ENCODE peak calls at places on chromosomes 3 and 15, in four cellular contexts. L, D, Y and X are unnamed samples.

GRCh38 chr3:30581067-30581585 is 25.3 kb upstream of the TGFBR2 start:
- DNase-seq in L (no peak), D (no peak), Y (no peak), X (no peak)

GRCh38 chr3:129593230-129593594 is 13.3 kb downstream of the PLXND1 start:
- DNase-seq in L (no peak), D (no peak), Y (no peak), X (no peak)

GRCh38 chr3:36817806-36818205 is 53.5 kb upstream of the DCLK3 start:
- DNase-seq in L (no peak), D (no peak), Y (no peak), X (no peak)

GRCh38 chr3:52402706-52403270 is 42.1 kb downstream of the SEMA3G start:
- DNase-seq in L (no peak), D (no peak), Y (no peak), X (no peak)

GRCh38 chr3:52006017-52006819 is 10.5 kb upstream of the RPL29 start:
- DNase-seq in L (no peak), D (no peak), Y (no peak), X (no peak)

GRCh38 chr3:66527253-66527652 is 26.4 kb upstream of the LRIG1 start:
- DNase-seq in L (no peak), D (no peak), Y (no peak), X (no peak)

GRCh38 chr15:96276438-96277210 is 53.9 kb upstream of the NR2F2 start:
- DNase-seq in L (no peak), D (no peak), Y (no peak), X (no peak)

GRCh38 chr3:42552830-42553229 is 28.9 kb downstream of the SEC22C start:
- DNase-seq in L (no peak), D (no peak), Y (no peak), X (no peak)

GRCh38 chr3:28799084-28799483 is 450.5 kb upstream of the AZI2 start:
- DNase-seq in L (no peak), D (peak), Y (no peak), X (no peak)

GRCh38 chr15:100154338-100154737 is 187.4 kb downstream of the ADAMTS17 start:
- DNase-seq in L (no peak), D (no peak), Y (no peak), X (no peak)

GRCh38 chr15:40706121-40706520 is 11.1 kb downstream of the RAD51 start:
- DNase-seq in L (no peak), D (no peak), Y (no peak), X (no peak)

GRCh38 chr15:92665100-92665555 is 9.6 kb upstream of the FAM174B start:
- DNase-seq in L (peak), D (no peak), Y (no peak), X (no peak)

GRCh38 chr15:69271217-69271616 is 27.5 kb upstream of the PAQR5 start:
- DNase-seq in L (no peak), D (no peak), Y (no peak), X (no peak)

GRCh38 chr3:124791639-124792111 is 61.4 kb downstream of the UMPS start:
- DNase-seq in L (no peak), D (no peak), Y (no peak), X (no peak)

GRCh38 chr3:40173291-40173710 is 136.2 kb upstream of the EIF1B start:
- DNase-seq in L (no peak), D (no peak), Y (no peak), X (no peak)

GRCh38 chr3:196555295-196555694 is 13.1 kb downstream of the WDR53 start:
- DNase-seq in L (no peak), D (no peak), Y (no peak), X (no peak)

GRCh38 chr15:77821959-77822256 is 189.2 kb upstream of the LINGO1 start:
- DNase-seq in L (no peak), D (no peak), Y (no peak), X (no peak)

GRCh38 chr15:80026310-80026709 is 33.2 kb upstream of the ZFAND6 start:
- DNase-seq in L (no peak), D (no peak), Y (no peak), X (no peak)

GRCh38 chr3:30875505-30875904 is 19.0 kb downstream of the GADL1 start:
- DNase-seq in L (no peak), D (no peak), Y (no peak), X (no peak)

GRCh38 chr3:69811452-69812401 is 72.5 kb downstream of the MITF start:
- DNase-seq in L (no peak), D (no peak), Y (no peak), X (peak)

GRCh38 chr3:45552031-45552772 is 42.3 kb upstream of the LIMD1 start:
- DNase-seq in L (no peak), D (no peak), Y (no peak), X (no peak)

GRCh38 chr15:24078310-24079029 is 391.4 kb upstream of the NDN start:
- DNase-seq in L (no peak), D (no peak), Y (no peak), X (no peak)

GRCh38 chr15:25510146-25510545 is 71.3 kb upstream of the UBE3A start:
- DNase-seq in L (no peak), D (no peak), Y (no peak), X (no peak)

GRCh38 chr15:56886450-56886856 is 32.0 kb upstream of the TCF12 start:
- DNase-seq in L (no peak), D (no peak), Y (no peak), X (no peak)

GRCh38 chr3:77038468-77038927 is 1.4 kb upstream of the ROBO2 start:
- DNase-seq in L (no peak), D (no peak), Y (peak), X (peak)

GRCh38 chr15:65245096-65245849 is 34.0 kb upstream of the CILP start:
- DNase-seq in L (no peak), D (no peak), Y (no peak), X (no peak)

GRCh38 chr3:179416681-179417080 is 34.6 kb downstream of the GNB4 start:
- DNase-seq in L (no peak), D (no peak), Y (no peak), X (no peak)

GRCh38 chr15:80841537-80841936 is 62.4 kb downstream of the CEMIP start:
- DNase-seq in L (no peak), D (no peak), Y (no peak), X (peak)

GRCh38 chr3:80533553-80533952 is 765.8 kb upstream of the ROBO1 start:
- DNase-seq in L (no peak), D (no peak), Y (no peak), X (no peak)

GRCh38 chr15:31456329-31457060 is 129.9 kb downstream of the KLF13 start:
- DNase-seq in L (no peak), D (no peak), Y (no peak), X (no peak)

GRCh38 chr3:183260167-183260904 is 7.3 kb downstream of the B3GNT5 start:
- DNase-seq in L (no peak), D (no peak), Y (no peak), X (no peak)

GRCh38 chr3:185153170-185153733 is 392 bp upstream of the C3orf70 start:
- DNase-seq in L (no peak), D (no peak), Y (no peak), X (no peak)

GRCh38 chr15:94206463-94207167 is 24.7 kb upstream of the MCTP2 start:
- DNase-seq in L (no peak), D (no peak), Y (no peak), X (no peak)

GRCh38 chr3:134487406-134487805 is 1.5 kb downstream of the CEP63 start:
- DNase-seq in L (no peak), D (no peak), Y (no peak), X (no peak)

GRCh38 chr3:30970183-30970582 is 75.7 kb upstream of the GADL1 start:
- DNase-seq in L (no peak), D (no peak), Y (no peak), X (no peak)

GRCh38 chr15:47352217-47352616 is 365.1 kb upstream of the SEMA6D start:
- DNase-seq in L (no peak), D (no peak), Y (no peak), X (no peak)

DNA sequence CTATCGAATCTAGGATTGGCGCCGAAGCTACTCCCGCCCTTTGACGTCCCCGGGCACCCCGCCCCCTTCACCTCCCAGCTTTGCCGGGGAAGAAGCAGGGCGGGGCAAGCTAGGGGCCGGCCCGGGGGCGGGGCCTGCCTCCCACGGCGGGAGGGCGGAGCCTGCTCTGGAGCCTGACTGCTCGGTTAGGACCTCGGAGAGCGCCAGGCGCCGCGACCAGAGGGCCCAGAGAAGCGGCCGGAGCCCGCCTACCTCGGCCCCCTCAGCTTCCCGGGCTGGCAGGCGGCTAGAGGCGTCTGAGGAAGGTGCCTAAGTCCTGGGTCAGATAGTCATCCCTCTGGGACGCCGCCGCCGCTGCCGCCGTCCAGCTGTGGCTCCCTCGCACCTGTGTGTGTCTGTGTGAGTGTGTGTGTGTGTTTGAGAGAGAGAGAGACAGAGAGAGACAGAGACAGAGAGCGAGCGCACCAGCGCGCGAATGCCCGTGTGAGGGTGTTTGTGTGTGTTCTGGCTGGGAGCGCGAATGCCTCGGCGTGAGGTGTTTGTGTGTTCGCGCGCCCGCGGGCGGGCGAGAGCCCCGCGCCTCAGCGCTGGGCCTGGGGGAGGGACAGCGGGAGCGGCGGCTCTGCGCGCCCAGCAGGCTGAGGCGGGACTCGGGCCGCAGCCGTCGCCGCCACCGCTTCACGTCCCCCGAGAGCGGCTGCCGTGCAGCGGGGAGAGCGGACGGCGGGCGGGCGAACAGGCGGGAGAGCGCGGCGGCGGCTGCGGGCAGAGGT is at the start of gene STXBP5L:
- DNase-seq in L (no peak), D (peak), Y (peak), X (peak)
- TF ChIP-seq EGR1 in L (no peak), D (no peak), Y (no peak), X (peak)

GRCh38 chr15:88635343-88635742 is 3.5 kb upstream of the ISG20 start:
- DNase-seq in L (no peak), D (no peak), Y (no peak), X (no peak)

GRCh38 chr15:88637841-88638625 is 783 bp upstream of the ISG20 start:
- DNase-seq in L (no peak), D (no peak), Y (no peak), X (no peak)

GRCh38 chr15:88637436-88637835 is 1.4 kb upstream of the ISG20 start:
- DNase-seq in L (no peak), D (no peak), Y (no peak), X (no peak)

GRCh38 chr15:88636039-88636438 is 2.8 kb upstream of the ISG20 start:
- DNase-seq in L (no peak), D (peak), Y (no peak), X (no peak)

GRCh38 chr15:88636654-88637053 is 2.2 kb upstream of the ISG20 start:
- DNase-seq in L (no peak), D (no peak), Y (no peak), X (no peak)
- TF ChIP-seq EGR1 in L (no peak), D (no peak), Y (no peak), X (no peak)

DNA sequence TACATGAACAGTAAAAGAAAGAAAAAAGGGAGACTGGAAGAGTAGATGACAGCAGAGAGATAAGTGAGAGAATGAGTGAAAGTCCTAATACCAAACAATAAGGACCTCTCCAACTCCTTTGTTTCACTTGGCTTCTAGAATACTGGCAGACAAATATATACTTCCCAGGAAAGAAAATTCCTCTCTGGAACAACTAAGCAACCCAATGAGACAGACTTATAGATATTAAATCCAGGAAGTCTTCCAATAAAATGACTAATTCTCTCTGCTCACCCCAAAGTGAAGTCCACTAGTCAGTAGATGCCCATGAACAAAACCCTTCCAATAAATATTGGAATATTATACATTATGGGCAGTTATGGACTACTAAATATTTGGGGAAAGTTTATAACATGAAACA is 114.2 kb downstream of the NEDD4 start:
- DNase-seq in L (no peak), D (no peak), Y (no peak), X (no peak)
- TF ChIP-seq EGR1 in L (no peak), D (no peak), Y (no peak), X (no peak)

GRCh38 chr3:122394173-122394572 is 10.2 kb downstream of the FAM162A start:
- DNase-seq in L (no peak), D (no peak), Y (no peak), X (no peak)

GRCh38 chr3:122390665-122391064 is 6.7 kb downstream of the FAM162A start:
- DNase-seq in L (no peak), D (no peak), Y (no peak), X (no peak)

GRCh38 chr3:122391674-122392446 is 7.9 kb downstream of the FAM162A start:
- DNase-seq in L (no peak), D (no peak), Y (no peak), X (no peak)

GRCh38 chr3:122395582-122395981 is 11.6 kb downstream of the FAM162A start:
- DNase-seq in L (no peak), D (no peak), Y (no peak), X (no peak)

DNA sequence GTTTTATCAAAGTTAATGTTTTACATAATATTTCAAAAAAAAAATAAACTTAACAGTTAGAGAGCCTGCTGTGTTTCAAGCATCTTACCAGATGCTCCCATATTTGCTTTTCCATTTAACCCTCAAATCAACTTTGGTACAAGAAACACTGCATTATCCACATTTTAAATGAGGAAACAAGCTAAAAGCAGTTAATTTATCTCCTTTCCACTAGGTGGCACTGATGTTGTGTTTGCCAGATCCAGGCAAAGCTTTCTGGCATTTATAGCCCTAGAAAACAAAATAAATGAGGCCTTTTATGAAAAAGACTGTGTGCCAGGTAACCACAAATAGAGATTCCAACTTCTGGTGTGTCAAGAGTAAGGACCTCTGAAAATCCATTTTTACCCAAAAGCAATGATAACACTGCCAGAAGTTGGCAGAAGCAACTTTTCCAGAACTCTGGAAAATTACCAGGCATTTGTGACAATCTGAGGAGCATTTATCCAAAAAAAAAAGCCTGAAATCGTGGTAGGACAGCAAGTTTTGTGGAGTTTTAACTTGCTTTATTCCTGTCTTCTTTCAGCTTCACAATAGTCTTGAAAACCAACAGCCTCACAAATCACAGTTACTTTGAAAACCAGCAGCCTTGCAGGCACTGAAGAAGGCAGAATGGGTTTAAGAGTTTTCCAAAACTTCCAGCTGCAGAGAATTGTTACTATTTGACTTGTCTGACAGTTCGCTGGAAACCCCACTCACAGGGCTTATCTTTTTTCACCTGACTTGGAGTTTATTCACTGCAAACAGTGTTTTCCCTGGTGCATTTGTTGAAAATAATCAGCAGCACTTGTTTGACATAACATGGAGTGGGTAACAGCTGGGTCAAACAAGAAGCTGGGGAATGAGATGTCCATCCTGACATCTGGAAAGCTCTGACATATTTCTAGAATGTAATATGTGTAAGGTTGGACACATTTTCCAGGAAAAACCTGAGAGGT is 9.2 kb downstream of the FAM162A start:
- DNase-seq in L (no peak), D (no peak), Y (no peak), X (peak)
- TF ChIP-seq EGR1 in L (no peak), D (no peak), Y (no peak), X (no peak)

DNA sequence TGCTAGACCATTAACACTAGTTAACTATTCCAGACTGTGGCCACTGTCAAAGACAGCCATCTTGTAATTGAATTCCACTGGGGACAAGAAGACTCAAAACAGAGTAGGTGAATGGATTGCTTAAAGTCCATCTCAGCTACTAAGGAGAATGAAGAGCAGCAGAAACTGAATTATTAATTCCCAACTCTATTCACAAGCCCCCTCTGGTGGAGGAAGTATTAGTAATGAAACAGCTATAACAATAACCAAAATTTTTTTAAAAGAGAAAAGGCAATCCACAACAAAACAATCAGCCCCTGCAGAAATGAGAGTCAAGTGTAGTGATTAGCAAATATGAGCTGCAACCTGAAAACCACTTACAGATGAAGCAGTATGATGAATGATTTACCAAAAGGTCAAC is 302.8 kb downstream of the FHIT start:
- DNase-seq in L (no peak), D (no peak), Y (no peak), X (no peak)
- TF ChIP-seq EGR1 in L (no peak), D (no peak), Y (no peak), X (no peak)

DNA sequence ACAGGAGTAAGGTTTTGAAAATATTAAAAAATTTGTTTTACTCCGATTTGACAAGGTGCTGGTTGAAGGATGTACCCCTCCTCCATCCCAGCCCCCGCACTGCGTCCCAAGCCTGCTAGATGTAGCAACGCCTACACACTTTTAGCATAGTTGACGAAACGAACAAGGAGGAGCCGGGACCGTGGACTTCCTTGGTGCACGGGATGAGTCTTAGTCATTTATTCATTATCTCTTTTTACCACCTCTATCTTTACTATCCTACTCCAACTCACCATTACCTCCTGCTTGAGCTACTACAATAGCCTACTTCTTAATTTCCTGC is 10.6 kb downstream of the PRICKLE2 start:
- DNase-seq in L (no peak), D (no peak), Y (no peak), X (no peak)
- TF ChIP-seq EGR1 in L (no peak), D (no peak), Y (no peak), X (peak)

GRCh38 chr15:73927003-73927475 is 777 bp downstream of the LOXL1 start:
- DNase-seq in L (no peak), D (peak), Y (no peak), X (peak)

GRCh38 chr15:73927476-73928240 is 1.4 kb downstream of the LOXL1 start:
- DNase-seq in L (no peak), D (peak), Y (no peak), X (peak)

GRCh38 chr15:73928241-73928579 is 1.9 kb downstream of the LOXL1 start:
- DNase-seq in L (no peak), D (no peak), Y (no peak), X (no peak)

GRCh38 chr15:73924258-73924921 is 1.9 kb upstream of the LOXL1 start:
- DNase-seq in L (no peak), D (no peak), Y (no peak), X (no peak)

DNA sequence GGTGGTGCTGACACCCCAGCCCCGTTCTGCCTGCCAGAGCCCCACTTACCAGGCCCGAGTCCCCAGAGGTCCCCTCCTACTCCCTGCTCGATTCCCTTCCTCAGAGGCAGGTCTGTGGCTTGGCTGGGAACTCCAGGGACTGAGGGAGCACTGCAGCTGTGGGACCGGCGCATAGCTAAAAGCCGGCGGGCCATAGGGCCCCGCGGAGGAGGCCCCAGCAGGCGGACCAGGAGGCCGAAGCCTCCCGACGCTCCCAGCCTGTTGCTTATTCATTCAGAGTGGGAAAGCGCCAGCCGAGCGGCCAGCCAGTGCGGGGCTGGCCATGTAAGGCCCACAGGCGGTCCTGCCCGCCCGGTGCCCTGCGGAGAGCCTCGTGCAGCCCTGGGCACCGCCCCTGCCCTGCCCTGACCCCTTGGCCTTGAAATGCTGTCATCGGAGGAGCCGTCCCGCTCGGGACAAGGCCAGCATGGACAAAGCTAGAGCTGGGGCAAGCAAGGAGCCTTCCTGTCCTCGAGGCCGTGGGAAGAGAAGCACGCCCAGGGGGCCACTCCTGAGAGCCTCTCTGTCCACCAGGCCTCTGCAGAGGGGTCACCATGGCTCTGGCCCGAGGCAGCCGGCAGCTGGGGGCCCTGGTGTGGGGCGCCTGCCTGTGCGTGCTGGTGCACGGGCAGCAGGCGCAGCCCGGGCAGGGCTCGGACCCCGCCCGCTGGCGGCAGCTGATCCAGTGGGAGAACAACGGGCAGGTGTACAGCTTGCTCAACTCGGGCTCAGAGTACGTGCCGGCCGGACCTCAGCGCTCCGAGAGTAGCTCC is at the start of gene LOXL1:
- DNase-seq in L (no peak), D (peak), Y (no peak), X (peak)
- TF ChIP-seq EGR1 in L (no peak), D (no peak), Y (peak), X (no peak)